ENCODE peak calls at places on chromosomes 5 and 9, in ten cellular contexts. E is tibial artery, J is pancreas, M is BE2C, G is fibroblast of lung, P is adrenal gland, D is right lobe of liver, B is right atrium auricular region, K is hepatocyte, N is heart right ventricle. Y is an unnamed sample.
A peak's percentile ranks its signal among the peaks of the same experiment; 100 is the strongest.

GRCh38 chr9:89768650-89769071 is 163.8 kb downstream of the GADD45G start:
- DNase-seq in E (peak; percentile 31), J (no peak), M (no peak), G (no peak), P (no peak), D (no peak), B (no peak), K (no peak), N (no peak), Y (no peak)

GRCh38 chr5:122846051-122846567 is 696 bp downstream of the SNX24 start:
- DNase-seq in E (no peak), J (no peak), M (no peak), G (peak; percentile 83), P (no peak), D (no peak), B (no peak), K (peak; percentile 47), N (no peak), Y (no peak)

GRCh38 chr5:145697251-145698016 is 137.7 kb downstream of the PRELID2 start:
- DNase-seq in E (no peak), J (no peak), M (peak; percentile 30), G (peak; percentile 20), P (no peak), D (no peak), B (no peak), K (peak; percentile 19), N (no peak), Y (no peak)

GRCh38 chr5:137575847-137576246 is 76.7 kb upstream of the SPOCK1 start:
- DNase-seq in E (no peak), J (no peak), M (peak; percentile 44), G (peak; percentile 39), P (no peak), D (no peak), B (no peak), K (no peak), N (no peak), Y (no peak)

GRCh38 chr5:179585903-179586511 is 35.7 kb downstream of the RUFY1 start:
- DNase-seq in E (no peak), J (no peak), M (no peak), G (no peak), P (no peak), D (no peak), B (no peak), K (no peak), N (no peak), Y (no peak)

GRCh38 chr9:69120380-69121154 is 53.5 kb upstream of the TJP2 start:
- DNase-seq in E (no peak), J (peak; percentile 96), M (no peak), G (peak; percentile 7), P (no peak), D (peak; percentile 71), B (no peak), K (peak; percentile 91), N (peak; percentile 24), Y (peak; percentile 90)

GRCh38 chr5:149434162-149435014 is 55.3 kb upstream of the IL17B start:
- DNase-seq in E (peak; percentile 77), J (no peak), M (peak; percentile 82), G (peak; percentile 76), P (peak; percentile 79), D (peak; percentile 47), B (peak; percentile 80), K (peak; percentile 83), N (no peak), Y (no peak)

GRCh38 chr5:73968246-73968645 is 342.2 kb downstream of the ARHGEF28 start:
- DNase-seq in E (no peak), J (no peak), M (no peak), G (no peak), P (no peak), D (no peak), B (no peak), K (no peak), N (no peak), Y (no peak)

GRCh38 chr9:20476912-20477311 is 145.4 kb downstream of the MLLT3 start:
- DNase-seq in E (no peak), J (no peak), M (no peak), G (peak; percentile 51), P (no peak), D (no peak), B (no peak), K (peak; percentile 50), N (no peak), Y (no peak)

GRCh38 chr9:20473566-20474116 is 148.7 kb downstream of the MLLT3 start:
- DNase-seq in E (no peak), J (no peak), M (no peak), G (no peak), P (no peak), D (no peak), B (no peak), K (no peak), N (no peak), Y (no peak)

GRCh38 chr9:20477940-20478620 is 144.2 kb downstream of the MLLT3 start:
- DNase-seq in E (no peak), J (no peak), M (no peak), G (peak; percentile 69), P (no peak), D (no peak), B (no peak), K (no peak), N (no peak), Y (no peak)

DNA sequence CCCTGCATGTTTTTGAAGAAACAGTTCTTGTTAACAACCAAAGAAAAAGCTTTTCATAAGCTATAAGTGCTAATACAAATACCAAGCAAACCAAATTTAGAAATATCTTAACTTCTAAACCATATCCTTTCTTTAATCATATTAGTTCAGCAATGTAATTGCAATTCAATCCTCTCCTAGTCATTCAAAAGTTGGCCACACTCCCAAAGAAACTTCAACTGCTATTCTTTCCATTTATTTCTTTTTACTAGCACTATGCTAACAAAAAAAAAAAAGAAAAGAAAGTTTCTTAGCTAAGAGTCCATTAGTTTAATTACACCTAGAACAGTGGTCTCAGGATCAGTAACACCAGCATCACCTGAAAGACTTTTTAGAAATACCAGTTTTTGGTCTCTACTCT is 149.7 kb downstream of the MLLT3 start:
- DNase-seq in E (no peak), J (no peak), M (no peak), G (peak; percentile 9), P (no peak), D (no peak), B (no peak), K (no peak), N (no peak), Y (no peak)
- H3K4me3 ChIP-seq in E (no peak overlapping the region), J (no peak overlapping the region), M (no peak overlapping the region), G (no peak overlapping the region), P (no peak overlapping the region), D (no peak overlapping the region), B (no peak overlapping the region), K (no peak overlapping the region), N (no peak overlapping the region), Y (no peak overlapping the region)

GRCh38 chr9:34594177-34594576 is 4.7 kb upstream of the CNTFR start:
- DNase-seq in E (peak; percentile 64), J (no peak), M (no peak), G (no peak), P (no peak), D (no peak), B (no peak), K (no peak), N (peak; percentile 38), Y (no peak)

GRCh38 chr9:34591091-34591910 is 1.8 kb upstream of the CNTFR start:
- DNase-seq in E (peak; percentile 81), J (peak; percentile 70), M (peak; percentile 90), G (peak; percentile 58), P (peak; percentile 85), D (peak; percentile 89), B (peak; percentile 88), K (peak; percentile 89), N (peak; percentile 90), Y (peak; percentile 92)

GRCh38 chr9:34590376-34591090 is 1.0 kb upstream of the CNTFR start:
- DNase-seq in E (peak; percentile 67), J (no peak), M (no peak), G (no peak), P (no peak), D (peak; percentile 40), B (peak; percentile 74), K (no peak), N (peak; percentile 32), Y (no peak)

GRCh38 chr9:34592895-34593601 is 3.5 kb upstream of the CNTFR start:
- DNase-seq in E (peak; percentile 85), J (peak; percentile 25), M (peak; percentile 73), G (no peak), P (peak; percentile 46), D (peak; percentile 51), B (peak; percentile 91), K (peak; percentile 60), N (peak; percentile 81), Y (peak; percentile 84)

GRCh38 chr9:34591911-34592866 is 2.7 kb upstream of the CNTFR start:
- DNase-seq in E (no peak), J (no peak), M (no peak), G (no peak), P (no peak), D (no peak), B (no peak), K (no peak), N (no peak), Y (no peak)
- H3K27me3 ChIP-seq in E (no peaks in the 10 kb centered on the region), J (peaks cover 18% of the 10 kb centered on the region), M (no peaks in the 10 kb centered on the region), G (peaks cover 60% of the 10 kb centered on the region), P (peaks cover 25% of the 10 kb centered on the region), D (no peaks in the 10 kb centered on the region), B (no peaks in the 10 kb centered on the region), K (peaks cover 82% of the 10 kb centered on the region), N (peaks cover 48% of the 10 kb centered on the region), Y (peaks cover 57% of the 10 kb centered on the region)

GRCh38 chr9:77752566-77752965 is 104.4 kb upstream of the GNA14 start:
- DNase-seq in E (no peak), J (no peak), M (no peak), G (peak; percentile 99), P (peak; percentile 56), D (no peak), B (no peak), K (no peak), N (no peak), Y (no peak)

GRCh38 chr9:77750981-77751340 is 102.8 kb upstream of the GNA14 start:
- DNase-seq in E (no peak), J (no peak), M (peak; percentile 21), G (peak; percentile 71), P (no peak), D (no peak), B (no peak), K (no peak), N (no peak), Y (no peak)

GRCh38 chr9:77750284-77750683 is 102.2 kb upstream of the GNA14 start:
- DNase-seq in E (no peak), J (no peak), M (peak; percentile 29), G (peak; percentile 65), P (no peak), D (no peak), B (no peak), K (no peak), N (no peak), Y (no peak)

GRCh38 chr9:77753183-77753582 is 105.1 kb upstream of the GNA14 start:
- DNase-seq in E (no peak), J (no peak), M (no peak), G (no peak), P (no peak), D (no peak), B (no peak), K (no peak), N (no peak), Y (no peak)

DNA sequence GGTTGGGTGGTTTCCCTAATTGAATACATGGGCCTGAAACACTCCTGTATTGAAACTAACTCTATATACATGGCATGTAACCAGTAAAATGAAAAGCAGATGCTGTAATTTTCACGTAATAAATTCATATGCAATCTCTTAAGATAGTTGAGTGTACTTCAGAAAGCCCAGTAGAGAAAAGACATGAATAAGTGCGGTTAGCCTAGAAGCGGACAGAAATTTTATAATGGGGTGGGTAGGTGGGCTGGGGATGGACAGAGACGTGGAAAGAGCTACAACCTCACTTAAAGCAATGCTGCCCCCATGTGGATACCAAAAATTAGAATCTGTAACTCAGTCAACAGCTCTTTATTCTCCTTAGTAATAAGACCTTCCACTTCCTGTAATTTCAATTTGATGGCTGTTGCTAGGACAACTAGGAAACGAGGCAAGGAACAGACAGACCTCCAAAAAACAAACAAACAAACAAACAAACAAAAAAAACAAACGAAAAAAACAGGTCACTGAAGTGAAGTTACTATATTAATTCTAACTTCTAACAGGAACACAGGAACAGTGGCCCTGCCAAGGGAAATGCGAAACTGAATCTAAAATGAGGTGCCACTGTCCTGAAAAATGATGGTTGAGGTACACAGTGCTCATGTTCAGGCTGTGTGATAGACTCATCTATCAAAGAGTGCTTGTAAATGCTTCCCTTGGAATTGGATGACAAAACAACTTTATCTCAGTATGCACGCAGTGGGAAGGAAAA is 103.4 kb upstream of the GNA14 start:
- DNase-seq in E (no peak), J (no peak), M (peak; percentile 72), G (peak; percentile 86), P (no peak), D (no peak), B (no peak), K (peak; percentile 79), N (no peak), Y (no peak)
- TF ChIP-seq CTCF in E (peak; percentile 54), J (peak; percentile 31), M (peak; percentile 69), G (peak; percentile 62), P (peak; percentile 42), D (peak; percentile 60), B (peak; percentile 68), K (peak; percentile 70), N (peak; percentile 47), Y (peak; percentile 56)

DNA sequence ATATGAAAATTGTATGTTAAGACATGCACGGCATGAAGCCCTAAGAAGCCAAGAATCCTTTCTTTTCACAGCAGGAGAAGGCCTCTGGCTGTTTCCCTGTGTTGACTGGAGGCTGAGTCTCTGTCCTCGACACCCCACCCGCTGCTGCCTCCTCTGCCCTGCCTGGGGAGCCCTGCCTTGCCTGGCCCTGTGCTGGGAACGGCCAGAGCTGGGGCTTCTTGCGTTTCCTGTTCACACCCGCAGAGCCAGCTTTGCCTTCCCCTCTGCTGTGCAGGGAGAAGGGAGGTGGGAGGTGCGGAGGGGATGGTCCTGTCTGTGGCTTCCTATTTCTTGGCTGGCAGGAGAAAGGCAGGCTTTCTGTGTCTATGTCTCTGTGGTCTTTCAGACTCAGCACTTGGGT is 6.9 kb upstream of the GMCL2 start:
- DNase-seq in E (no peak), J (no peak), M (no peak), G (no peak), P (no peak), D (no peak), B (no peak), K (no peak), N (no peak), Y (no peak)
- H3K4me3 ChIP-seq in E (no peak overlapping the region), J (no peak overlapping the region), M (no peak overlapping the region), G (no peak overlapping the region), P (no peak overlapping the region), D (no peak overlapping the region), B (no peak overlapping the region), K (no peak overlapping the region), N (no peak overlapping the region), Y (no peak overlapping the region)

Y was measured in upper lobe of right lung.